ENCODE peak calls at places on chromosomes 3 and 15, in eight cellular contexts. M, W, R, A, J, D, L and H are unnamed samples.

GRCh38 chr3:152229692-152230091 is 39.0 kb upstream of the MBNL1 start:
- DNase-seq in L (no peak), M (no peak), R (no peak), D (no peak), W (no peak), J (no peak), A (no peak), H (peak)

GRCh38 chr3:193780810-193781472 is 187.9 kb downstream of the OPA1 start:
- DNase-seq in M (peak), R (peak), J (peak), D (peak), A (peak), L (peak), W (no peak), H (peak)

GRCh38 chr15:29812384-29812694 is 9.9 kb downstream of the TJP1 start:
- DNase-seq in L (no peak), M (peak), A (no peak), D (no peak), W (no peak), J (no peak), R (no peak), H (no peak)

GRCh38 chr3:127000128-127000527 is 17.2 kb downstream of the PLXNA1 start:
- DNase-seq in L (no peak), D (no peak), A (no peak), R (no peak), W (no peak), M (no peak), J (no peak), H (no peak)

GRCh38 chr3:74003712-74004111 is 379.0 kb upstream of the PDZRN3 start:
- DNase-seq in W (no peak), A (no peak), M (no peak), R (no peak), D (no peak), J (no peak), L (no peak), H (no peak)

GRCh38 chr3:142993958-142994442 is 7.4 kb upstream of the U2SURP start:
- DNase-seq in J (peak), R (peak), D (no peak), L (peak), A (peak), M (peak), W (no peak), H (peak)

GRCh38 chr3:22685598-22685997 is 517.5 kb upstream of the UBE2E2 start:
- DNase-seq in J (no peak), M (no peak), R (no peak), D (no peak), W (no peak), A (no peak), L (no peak), H (no peak)

GRCh38 chr3:61926913-61927312 is 365.5 kb downstream of the PTPRG start:
- DNase-seq in J (no peak), R (no peak), L (no peak), A (no peak), W (no peak), M (peak), D (no peak), H (no peak)

GRCh38 chr15:92277776-92278175 is 115.9 kb upstream of the ST8SIA2 start:
- DNase-seq in J (no peak), D (no peak), W (no peak), R (no peak), L (no peak), A (no peak), M (no peak), H (peak)

GRCh38 chr3:536417-536813 is 339.9 kb downstream of the CHL1 start:
- DNase-seq in M (no peak), R (no peak), A (no peak), W (no peak), J (no peak), L (no peak), D (no peak), H (no peak)

GRCh38 chr15:32106401-32107381 is 76.4 kb downstream of the CHRNA7 start:
- DNase-seq in M (no peak), L (no peak), R (no peak), A (no peak), W (no peak), D (no peak), J (no peak), H (no peak)

GRCh38 chr3:142649996-142650693 is 54.0 kb downstream of the PLS1 start:
- DNase-seq in W (no peak), R (no peak), J (no peak), D (no peak), A (no peak), L (no peak), M (no peak), H (no peak)

GRCh38 chr3:31879365-31879764 is 101.7 kb downstream of the OSBPL10 start:
- DNase-seq in A (no peak), M (no peak), D (no peak), R (no peak), L (no peak), W (no peak), J (no peak), H (no peak)

GRCh38 chr15:100560323-100560722 is 31.6 kb upstream of the CERS3 start:
- DNase-seq in M (no peak), J (no peak), W (no peak), R (no peak), L (no peak), D (no peak), A (no peak), H (no peak)

GRCh38 chr3:166518040-166518439 is 680.8 kb upstream of the BCHE start:
- DNase-seq in W (no peak), J (no peak), R (no peak), L (no peak), A (no peak), D (no peak), M (no peak), H (no peak)

GRCh38 chr3:71385040-71385685 is 198.4 kb downstream of the FOXP1 start:
- DNase-seq in J (no peak), A (no peak), W (no peak), D (no peak), L (no peak), R (no peak), M (no peak), H (no peak)

GRCh38 chr3:71388535-71389120 is 194.9 kb downstream of the FOXP1 start:
- DNase-seq in J (no peak), W (no peak), R (no peak), M (no peak), L (no peak), A (no peak), D (no peak), H (no peak)

GRCh38 chr3:71389191-71389590 is 194.3 kb downstream of the FOXP1 start:
- DNase-seq in J (no peak), W (no peak), D (no peak), A (no peak), L (no peak), M (no peak), R (no peak), H (no peak)

GRCh38 chr3:71380096-71380495 is 203.4 kb downstream of the FOXP1 start:
- DNase-seq in L (no peak), M (peak), A (no peak), R (no peak), D (no peak), W (no peak), J (no peak), H (peak)

GRCh38 chr3:71384393-71384792 is 199.1 kb downstream of the FOXP1 start:
- DNase-seq in D (no peak), M (no peak), W (no peak), R (no peak), L (no peak), A (no peak), J (no peak), H (no peak)
- TF ChIP-seq POLR2A in D (no peak), M (no peak), W (no peak), R (no peak), L (no peak), A (no peak), J (no peak), H (no peak)

GRCh38 chr3:185729335-185729715 is 95.5 kb downstream of the IGF2BP2 start:
- DNase-seq in W (no peak), M (peak), D (no peak), R (no peak), L (no peak), J (no peak), A (no peak), H (no peak)

GRCh38 chr3:185730550-185730949 is 94.3 kb downstream of the IGF2BP2 start:
- DNase-seq in M (no peak), A (no peak), W (no peak), D (no peak), J (no peak), L (no peak), R (no peak), H (no peak)

GRCh38 chr3:185734725-185735096 is 90.1 kb downstream of the IGF2BP2 start:
- DNase-seq in W (no peak), D (no peak), A (no peak), J (no peak), L (no peak), M (no peak), R (no peak), H (peak)

GRCh38 chr3:185733980-185734724 is 90.7 kb downstream of the IGF2BP2 start:
- DNase-seq in D (no peak), A (peak), R (peak), J (no peak), M (peak), L (no peak), W (no peak), H (peak)

GRCh38 chr3:185732782-185733181 is 92.1 kb downstream of the IGF2BP2 start:
- DNase-seq in R (no peak), W (no peak), A (no peak), L (no peak), M (peak), D (no peak), J (no peak), H (no peak)
- TF ChIP-seq POLR2A in R (no peak), W (no peak), A (no peak), L (no peak), M (no peak), D (no peak), J (no peak), H (no peak)

GRCh38 chr15:40340740-40341400 is at the start of gene CCDC9B:
- DNase-seq in L (peak), J (peak), D (peak), M (peak), A (peak), W (no peak), R (no peak), H (peak)
- TF ChIP-seq POLR2A in L (peak), J (no peak), D (no peak), M (peak), A (no peak), W (peak), R (no peak), H (no peak)

DNA sequence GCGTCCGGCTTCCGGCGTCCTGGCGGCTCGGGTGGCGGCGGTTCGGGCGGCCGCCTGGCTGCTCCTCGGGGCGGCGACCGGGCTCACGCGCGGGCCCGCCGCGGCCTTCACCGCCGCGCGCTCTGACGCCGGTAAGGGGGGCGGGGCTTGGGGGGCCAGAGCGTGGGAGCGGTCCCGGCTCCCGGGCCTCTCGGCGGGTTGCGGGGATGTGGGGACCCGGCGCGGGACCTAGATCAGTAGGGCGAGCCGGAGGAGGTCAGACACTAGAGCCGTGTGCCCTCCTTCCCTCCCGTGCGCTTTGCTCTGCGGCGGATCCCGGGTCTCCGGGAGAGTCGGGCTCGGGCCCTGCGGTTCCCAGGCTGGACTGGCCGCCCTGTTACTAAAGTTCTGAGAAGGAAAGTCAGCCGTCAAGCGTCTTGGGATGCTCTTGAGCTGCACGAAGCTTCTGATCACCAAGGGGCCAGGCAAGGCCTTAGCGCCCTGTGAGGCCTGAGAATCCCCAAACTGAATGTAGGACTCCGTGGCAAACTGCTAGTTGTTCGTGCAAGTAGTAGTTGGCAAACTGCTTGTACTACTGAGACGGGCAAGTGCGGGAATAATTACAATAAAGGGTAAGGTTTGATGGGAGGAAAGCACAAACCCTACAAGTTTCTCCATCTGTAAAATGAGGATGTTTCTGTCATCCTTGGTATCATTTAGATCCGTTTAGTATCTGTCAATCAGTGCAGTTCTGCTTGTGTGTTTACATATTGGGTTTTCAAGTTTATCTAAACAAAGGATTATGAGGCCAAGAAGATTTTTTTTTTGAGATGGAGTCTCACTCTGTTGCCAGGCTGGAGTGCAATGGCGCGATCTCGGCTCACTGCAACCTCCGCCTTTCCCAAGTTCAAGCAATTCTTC is 587 bp downstream of the PIGX start:
- DNase-seq in A (peak), D (no peak), R (no peak), M (peak), J (peak), L (peak), W (no peak), H (peak)
- TF ChIP-seq POLR2A in A (no peak), D (no peak), R (no peak), M (no peak), J (no peak), L (no peak), W (no peak), H (peak)

DNA sequence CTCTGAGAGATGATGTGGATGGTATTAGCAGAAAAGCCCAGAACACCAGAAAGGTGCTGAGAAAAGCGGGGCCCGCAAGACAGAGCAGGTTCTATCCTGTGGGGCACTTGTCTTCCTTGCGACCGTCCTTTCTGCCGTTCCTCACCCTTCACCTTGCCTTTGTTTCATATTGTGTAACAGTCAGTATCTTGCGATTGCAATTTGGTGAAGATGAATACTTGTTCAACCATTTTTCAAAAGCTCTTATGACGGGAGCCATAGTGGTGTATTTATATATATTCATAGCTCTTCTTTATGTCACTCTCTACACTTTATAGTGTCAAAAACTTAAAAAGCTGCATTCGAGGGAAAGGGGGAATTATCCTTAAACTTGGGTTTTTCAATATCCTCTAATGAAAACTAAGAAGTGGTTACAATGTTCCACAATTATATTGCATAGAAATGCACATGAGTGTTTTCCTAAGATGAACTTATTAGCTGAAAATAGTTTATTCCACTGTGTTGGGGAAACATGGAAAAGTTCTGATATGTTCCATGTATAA is 797 bp downstream of the MAP3K13 start:
- DNase-seq in A (no peak), W (no peak), M (no peak), J (no peak), R (no peak), L (no peak), D (no peak), H (no peak)
- TF ChIP-seq POLR2A in A (no peak), W (no peak), M (no peak), J (no peak), R (no peak), L (no peak), D (no peak), H (no peak)